ENCODE peak calls at places on chromosomes 3 and 15, in seven cellular contexts. S is H1, C is mucosa of descending colon, J is astrocyte, G is thoracic aorta, R is colonic mucosa, H is cardiac muscle cell. B is an unnamed sample.

GRCh38 chr15:45970542-45970941 is 335.7 kb downstream of the SQOR start:
- DNase-seq in S (no peak), R (no peak), C (no peak), G (no peak), H (no peak), J (no peak), B (no peak)

GRCh38 chr3:30826381-30827061 is 67.9 kb downstream of the GADL1 start:
- DNase-seq in H (peak; percentile 2), R (no peak), S (no peak), J (peak; percentile 47), C (peak; percentile 7), G (no peak), B (no peak)

GRCh38 chr3:126881861-126882260 is 101.1 kb upstream of the PLXNA1 start:
- DNase-seq in S (no peak), H (no peak), J (no peak), G (no peak), R (no peak), C (no peak), B (no peak)

GRCh38 chr3:143283432-143284128 is 164.0 kb downstream of the CHST2 start:
- DNase-seq in J (peak; percentile 48), G (no peak), H (no peak), R (no peak), C (no peak), S (no peak), B (no peak)

GRCh38 chr3:131803113-131803512 is 231.7 kb downstream of the CPNE4 start:
- DNase-seq in R (no peak), G (no peak), S (no peak), J (no peak), C (no peak), H (no peak), B (no peak)

GRCh38 chr3:20060924-20061323 is 20.7 kb downstream of the KAT2B start:
- DNase-seq in G (no peak), H (peak; percentile 79), R (no peak), C (no peak), J (peak; percentile 27), S (no peak), B (no peak)

GRCh38 chr3:49158792-49159191 is 7.3 kb downstream of the CCDC71 start:
- DNase-seq in H (no peak), S (no peak), G (no peak), J (no peak), C (no peak), R (no peak), B (peak; percentile 41)

GRCh38 chr3:20575153-20575552 is 389.1 kb upstream of the SGO1 start:
- DNase-seq in H (peak; percentile 67), S (no peak), J (peak; percentile 83), G (no peak), R (no peak), C (no peak), B (no peak)

GRCh38 chr3:123893012-123893411 is 8.9 kb upstream of the MYLK start:
- DNase-seq in C (no peak), H (no peak), J (no peak), S (no peak), G (no peak), R (no peak), B (no peak)

GRCh38 chr3:15681668-15682067 is 80.1 kb downstream of the BTD start:
- DNase-seq in G (no peak), C (no peak), R (no peak), H (no peak), J (no peak), S (no peak), B (no peak)

GRCh38 chr3:47370887-47371697 is 9.7 kb upstream of the PTPN23 start:
- DNase-seq in J (no peak), H (peak; percentile 24), R (peak; percentile 27), G (no peak), S (no peak), C (peak; percentile 46), B (no peak)

GRCh38 chr3:171206283-171206682 is 179.8 kb upstream of the SLC2A2 start:
- DNase-seq in S (no peak), H (no peak), R (no peak), J (no peak), C (no peak), G (no peak), B (no peak)

GRCh38 chr3:119352863-119353527 is 58.8 kb downstream of the ARHGAP31 start:
- DNase-seq in G (no peak), C (no peak), H (peak; percentile 86), J (peak; percentile 62), R (no peak), S (no peak), B (no peak)

GRCh38 chr3:178754852-178755510 is 218.7 kb downstream of the KCNMB2 start:
- DNase-seq in G (no peak), H (no peak), C (no peak), R (no peak), J (no peak), S (no peak), B (no peak)

GRCh38 chr3:122794779-122795673 is at the start of gene SLC49A4:
- DNase-seq in G (peak; percentile 9), H (peak; percentile 81), R (peak; percentile 77), S (peak; percentile 59), C (peak; percentile 75), J (peak; percentile 42), B (peak; percentile 31)

GRCh38 chr3:13019243-13019701 is 54.0 kb downstream of the IQSEC1 start:
- DNase-seq in H (peak; percentile 86), C (no peak), G (no peak), S (peak; percentile 54), R (no peak), J (peak; percentile 81), B (peak; percentile 38)

GRCh38 chr15:100186366-100186765 is 155.4 kb downstream of the ADAMTS17 start:
- DNase-seq in J (no peak), C (no peak), R (no peak), S (no peak), G (no peak), H (no peak), B (no peak)

GRCh38 chr3:112132975-112133448 is at the start of gene GCSAM:
- DNase-seq in H (no peak), C (peak; percentile 56), R (peak; percentile 41), J (no peak), G (no peak), S (no peak), B (no peak)

GRCh38 chr15:74376825-74377581 is 9.6 kb upstream of the CYP11A1 start:
- DNase-seq in R (no peak), C (no peak), G (no peak), J (no peak), S (no peak), H (no peak), B (no peak)

GRCh38 chr15:98689431-98689861 is 41.1 kb downstream of the IGF1R start:
- DNase-seq in H (peak; percentile 49), J (peak; percentile 43), C (no peak), G (no peak), S (no peak), R (no peak), B (no peak)

GRCh38 chr3:11430207-11430606 is 158.0 kb downstream of the ATG7 start:
- DNase-seq in R (no peak), J (no peak), H (no peak), C (no peak), S (no peak), G (no peak), B (no peak)

GRCh38 chr3:72062017-72062416 is 277.1 kb upstream of the PROK2 start:
- DNase-seq in G (no peak), H (no peak), J (no peak), R (no peak), S (no peak), C (no peak), B (no peak)

GRCh38 chr3:147119346-147119745 is 287.0 kb downstream of the ZIC4 start:
- DNase-seq in J (no peak), H (no peak), S (no peak), R (no peak), C (no peak), G (no peak), B (no peak)

GRCh38 chr3:182465301-182466185 is 327.8 kb upstream of the ATP11B start:
- DNase-seq in R (no peak), J (peak; percentile 12), G (no peak), C (no peak), S (no peak), H (no peak), B (no peak)

DNA sequence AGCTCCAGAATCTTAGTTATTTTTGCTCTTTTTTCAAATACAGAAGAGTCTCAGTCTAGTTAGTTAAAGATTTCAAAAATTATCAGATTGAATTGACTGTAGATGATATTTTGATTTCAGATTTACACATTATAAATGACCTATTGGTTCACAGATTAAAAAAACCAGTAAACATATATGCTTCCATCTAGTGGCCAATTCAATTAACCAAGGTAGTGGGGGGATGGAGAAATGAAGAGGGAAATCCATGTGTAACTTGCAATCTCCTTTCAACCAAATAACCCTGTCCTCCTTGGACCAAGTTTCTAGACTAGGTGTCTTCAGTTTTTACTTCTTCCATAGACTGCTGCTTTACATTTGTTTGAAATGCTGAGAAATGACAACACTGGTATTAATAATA is 789.8 kb downstream of the ROBO1 start:
- DNase-seq in H (peak; percentile 43), G (no peak), J (no peak), S (no peak), C (no peak), R (no peak), B (no peak)
- TF ChIP-seq CTCF in H (peak; percentile 53), G (peak; percentile 24), J (peak; percentile 45), S (peak; percentile 35), C (no peak), R (no peak), B (peak; percentile 41)

DNA sequence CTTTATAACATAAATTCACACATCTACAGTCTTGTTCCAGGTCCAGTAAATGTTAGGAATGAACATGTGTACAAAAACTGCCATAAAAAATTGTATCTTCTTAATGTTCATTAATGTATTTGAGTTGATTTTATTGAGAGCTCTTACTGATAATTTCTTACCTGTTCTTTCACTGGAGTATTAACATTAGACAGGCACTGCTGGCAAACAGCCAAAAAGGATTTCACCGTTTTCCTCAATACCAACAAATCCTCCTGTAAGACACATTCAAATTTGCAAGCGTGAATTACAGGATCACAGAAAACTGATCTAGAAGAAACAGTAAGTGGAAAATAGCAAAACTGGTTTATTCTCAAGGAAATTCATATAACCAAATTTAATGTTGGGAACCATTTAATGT is 127.4 kb downstream of the PCCB start:
- DNase-seq in J (no peak), G (no peak), C (no peak), S (no peak), R (no peak), H (no peak), B (no peak)
- H3K4me3 ChIP-seq in J (no peak overlapping the region), G (no peak overlapping the region), C (no peak overlapping the region), S (no peak overlapping the region), R (no peak overlapping the region), H (no peak overlapping the region), B (no peak overlapping the region)

GRCh38 chr3:129575233-129575986 is 31.1 kb downstream of the PLXND1 start:
- DNase-seq in C (no peak), J (no peak), H (no peak), S (no peak), R (no peak), G (no peak), B (no peak)
- H3K36me3 ChIP-seq in C (no peaks in the 10 kb centered on the region), J (peaks cover 2% of the 10 kb centered on the region), H (no peaks in the 10 kb centered on the region), S (no peaks in the 10 kb centered on the region), R (no peaks in the 10 kb centered on the region), G (peaks cover 33% of the 10 kb centered on the region), B (peaks cover 1% of the 10 kb centered on the region)

GRCh38 chr15:54812383-54812782 is 384.4 kb downstream of the RSL24D1 start:
- DNase-seq in S (no peak), J (no peak), C (no peak), G (no peak), H (no peak), R (no peak), B (no peak)
- TF ChIP-seq CTCF in S (no peak), J (no peak), C (no peak), G (no peak), H (no peak), R (no peak), B (no peak)